ENCODE peak calls at places on chromosomes 13 and 19, in six cellular contexts. Q is AG20443; C is skeletal muscle cell; R is activated CD4-positive, alpha-beta T cell treated with anti-CD3 and anti-CD28 coated beads for 1 hour; Z is M059J; U is posterior cingulate gyrus. O is an unnamed sample.
A peak's percentile ranks its signal among the peaks of the same experiment; 100 is the strongest.

GRCh38 chr19:18903146-18904056 is 7.4 kb upstream of the CERS1 start:
- DNase-seq in Q (no peak), C (no peak), R (no peak), Z (no peak), U (no peak), O (no peak)

GRCh38 chr19:7637374-7638256 is 705 bp downstream of the STXBP2 start:
- DNase-seq in Q (no peak), C (no peak), R (no peak), Z (no peak), U (no peak), O (peak; percentile 29)

GRCh38 chr19:43407416-43408005 is 7.2 kb upstream of the TEX101 start:
- DNase-seq in Q (no peak), C (no peak), R (no peak), Z (no peak), U (no peak), O (no peak)

GRCh38 chr19:13459351-13459750 is 46.9 kb downstream of the CACNA1A start:
- DNase-seq in Q (no peak), C (no peak), R (no peak), Z (no peak), U (peak; percentile 62), O (peak; percentile 88)

GRCh38 chr19:5339470-5339949 is 1.1 kb downstream of the PTPRS start:
- DNase-seq in Q (peak; percentile 38), C (no peak), R (no peak), Z (no peak), U (peak; percentile 29), O (no peak)

GRCh38 chr13:41199526-41199925 is 5.2 kb upstream of the KBTBD7 start:
- DNase-seq in Q (no peak), C (no peak), R (no peak), Z (no peak), U (no peak), O (no peak)

GRCh38 chr13:71374471-71375041 is 492.4 kb downstream of the DACH1 start:
- DNase-seq in Q (no peak), C (no peak), R (no peak), Z (no peak), U (no peak), O (no peak)

GRCh38 chr13:23899555-23899954 is 2.3 kb upstream of the C1QTNF9B start:
- DNase-seq in Q (peak; percentile 34), C (no peak), R (no peak), Z (peak; percentile 47), U (peak; percentile 44), O (peak; percentile 62)

GRCh38 chr19:12797141-12797587 is 4.4 kb downstream of the PRDX2 start:
- DNase-seq in Q (no peak), C (no peak), R (no peak), Z (no peak), U (no peak), O (no peak)

GRCh38 chr13:26460652-26461051 is 96.8 kb upstream of the WASF3 start:
- DNase-seq in Q (no peak), C (peak; percentile 95), R (no peak), Z (peak; percentile 75), U (no peak), O (no peak)

GRCh38 chr19:55398200-55398947 is 9.2 kb downstream of the UBE2S start:
- DNase-seq in Q (no peak), C (no peak), R (no peak), Z (no peak), U (no peak), O (no peak)

GRCh38 chr19:55269299-55269698 is 10.5 kb upstream of the PPP6R1 start:
- DNase-seq in Q (no peak), C (no peak), R (no peak), Z (no peak), U (no peak), O (no peak)

GRCh38 chr13:98972627-98973026 is 5.2 kb downstream of the DOCK9 start:
- DNase-seq in Q (peak; percentile 51), C (no peak), R (no peak), Z (peak; percentile 94), U (no peak), O (no peak)

GRCh38 chr13:110382229-110382628 is 75.1 kb downstream of the COL4A2 start:
- DNase-seq in Q (no peak), C (no peak), R (no peak), Z (peak; percentile 74), U (no peak), O (no peak)

GRCh38 chr19:28883241-28883693 is 329.7 kb downstream of the UQCRFS1 start:
- DNase-seq in Q (peak; percentile 75), C (peak; percentile 14), R (no peak), Z (no peak), U (peak; percentile 19), O (peak; percentile 60)

GRCh38 chr13:34006011-34006410 is 188.1 kb downstream of the RFC3 start:
- DNase-seq in Q (no peak), C (no peak), R (no peak), Z (no peak), U (no peak), O (no peak)

GRCh38 chr13:110408286-110408685 is 101.2 kb downstream of the COL4A2 start:
- DNase-seq in Q (no peak), C (no peak), R (no peak), Z (peak; percentile 57), U (no peak), O (no peak)

GRCh38 chr13:112775791-112776279 is 86.0 kb downstream of the ATP11A start:
- DNase-seq in Q (no peak), C (no peak), R (no peak), Z (peak; percentile 7), U (no peak), O (no peak)

O was measured in Ammon's horn.